ENCODE peak calls at places on chromosomes 5 and 9, in five cellular contexts. One of them, this sample, is unnamed.

GRCh38 chr9:86300701-86301100 is 18.4 kb upstream of the ISCA1 start:
- DNase-seq in NCI-H345: no peak
- DNase-seq in activated T-cell treated with anti-CD3 and anti-CD28 coated beads, Interleukin-2, amount 50 U/mL, for 4 hours: no peak
- DNase-seq in activated CD4-positive, alpha-beta T cell treated with anti-CD3 and anti-CD28 coated beads, Interleukin-2, amount 10 ng/mL, durations not matched to agents 7 days and 5 days: no peak
- DNase-seq in left ventricle myocardium superior: no peak
- DNase-seq in this sample: no peak

GRCh38 chr9:111966851-111967250 is 70.2 kb downstream of the UGCG start:
- DNase-seq in NCI-H345: peak; percentile 20
- DNase-seq in activated T-cell treated with anti-CD3 and anti-CD28 coated beads, Interleukin-2, amount 50 U/mL, for 4 hours: no peak
- DNase-seq in activated CD4-positive, alpha-beta T cell treated with anti-CD3 and anti-CD28 coated beads, Interleukin-2, amount 10 ng/mL, durations not matched to agents 7 days and 5 days: no peak
- DNase-seq in left ventricle myocardium superior: no peak
- DNase-seq in this sample: no peak

GRCh38 chr9:89317282-89317681 is 1.0 kb upstream of the SECISBP2 start:
- DNase-seq in NCI-H345: no peak
- DNase-seq in activated T-cell treated with anti-CD3 and anti-CD28 coated beads, Interleukin-2, amount 50 U/mL, for 4 hours: no peak
- DNase-seq in activated CD4-positive, alpha-beta T cell treated with anti-CD3 and anti-CD28 coated beads, Interleukin-2, amount 10 ng/mL, durations not matched to agents 7 days and 5 days: no peak
- DNase-seq in left ventricle myocardium superior: no peak
- DNase-seq in this sample: no peak

GRCh38 chr5:140632366-140633080 is 452 bp downstream of the CD14 start:
- DNase-seq in NCI-H345: peak; percentile 11
- DNase-seq in activated T-cell treated with anti-CD3 and anti-CD28 coated beads, Interleukin-2, amount 50 U/mL, for 4 hours: peak; percentile 32
- DNase-seq in activated CD4-positive, alpha-beta T cell treated with anti-CD3 and anti-CD28 coated beads, Interleukin-2, amount 10 ng/mL, durations not matched to agents 7 days and 5 days: peak; percentile 48
- DNase-seq in left ventricle myocardium superior: peak; percentile 74
- DNase-seq in this sample: no peak

GRCh38 chr9:18982246-18982589 is 50.8 kb downstream of the SAXO1 start:
- DNase-seq in NCI-H345: peak; percentile 23
- DNase-seq in activated T-cell treated with anti-CD3 and anti-CD28 coated beads, Interleukin-2, amount 50 U/mL, for 4 hours: no peak
- DNase-seq in activated CD4-positive, alpha-beta T cell treated with anti-CD3 and anti-CD28 coated beads, Interleukin-2, amount 10 ng/mL, durations not matched to agents 7 days and 5 days: no peak
- DNase-seq in left ventricle myocardium superior: no peak
- DNase-seq in this sample: peak; percentile 44

GRCh38 chr5:137921931-137922330 is 32.7 kb downstream of the PKD2L2 start:
- DNase-seq in NCI-H345: no peak
- DNase-seq in activated T-cell treated with anti-CD3 and anti-CD28 coated beads, Interleukin-2, amount 50 U/mL, for 4 hours: no peak
- DNase-seq in activated CD4-positive, alpha-beta T cell treated with anti-CD3 and anti-CD28 coated beads, Interleukin-2, amount 10 ng/mL, durations not matched to agents 7 days and 5 days: no peak
- DNase-seq in left ventricle myocardium superior: no peak
- DNase-seq in this sample: peak; percentile 41

GRCh38 chr9:126223798-126224531 is 102.7 kb upstream of the MVB12B start:
- DNase-seq in NCI-H345: no peak
- DNase-seq in activated T-cell treated with anti-CD3 and anti-CD28 coated beads, Interleukin-2, amount 50 U/mL, for 4 hours: no peak
- DNase-seq in activated CD4-positive, alpha-beta T cell treated with anti-CD3 and anti-CD28 coated beads, Interleukin-2, amount 10 ng/mL, durations not matched to agents 7 days and 5 days: no peak
- DNase-seq in left ventricle myocardium superior: no peak
- DNase-seq in this sample: no peak

GRCh38 chr5:180153099-180153498 is 55.9 kb downstream of the RASGEF1C start:
- DNase-seq in NCI-H345: no peak
- DNase-seq in activated T-cell treated with anti-CD3 and anti-CD28 coated beads, Interleukin-2, amount 50 U/mL, for 4 hours: no peak
- DNase-seq in activated CD4-positive, alpha-beta T cell treated with anti-CD3 and anti-CD28 coated beads, Interleukin-2, amount 10 ng/mL, durations not matched to agents 7 days and 5 days: no peak
- DNase-seq in left ventricle myocardium superior: no peak
- DNase-seq in this sample: no peak

GRCh38 chr9:132645306-132645705 is 24.5 kb downstream of the DDX31 start:
- DNase-seq in NCI-H345: no peak
- DNase-seq in activated T-cell treated with anti-CD3 and anti-CD28 coated beads, Interleukin-2, amount 50 U/mL, for 4 hours: no peak
- DNase-seq in activated CD4-positive, alpha-beta T cell treated with anti-CD3 and anti-CD28 coated beads, Interleukin-2, amount 10 ng/mL, durations not matched to agents 7 days and 5 days: no peak
- DNase-seq in left ventricle myocardium superior: no peak
- DNase-seq in this sample: no peak

GRCh38 chr9:122263699-122264349 is 816 bp downstream of the RBM18 start:
- DNase-seq in NCI-H345: no peak
- DNase-seq in activated T-cell treated with anti-CD3 and anti-CD28 coated beads, Interleukin-2, amount 50 U/mL, for 4 hours: no peak
- DNase-seq in activated CD4-positive, alpha-beta T cell treated with anti-CD3 and anti-CD28 coated beads, Interleukin-2, amount 10 ng/mL, durations not matched to agents 7 days and 5 days: peak; percentile 22
- DNase-seq in left ventricle myocardium superior: no peak
- DNase-seq in this sample: peak; percentile 5

GRCh38 chr9:88835038-88835466 is 156.2 kb upstream of the S1PR3 start:
- DNase-seq in NCI-H345: no peak
- DNase-seq in activated T-cell treated with anti-CD3 and anti-CD28 coated beads, Interleukin-2, amount 50 U/mL, for 4 hours: no peak
- DNase-seq in activated CD4-positive, alpha-beta T cell treated with anti-CD3 and anti-CD28 coated beads, Interleukin-2, amount 10 ng/mL, durations not matched to agents 7 days and 5 days: peak; percentile 41
- DNase-seq in left ventricle myocardium superior: peak; percentile 37
- DNase-seq in this sample: peak; percentile 22

GRCh38 chr5:62568800-62569432 is 9.7 kb upstream of the LRRC70 start:
- DNase-seq in NCI-H345: no peak
- DNase-seq in activated T-cell treated with anti-CD3 and anti-CD28 coated beads, Interleukin-2, amount 50 U/mL, for 4 hours: no peak
- DNase-seq in activated CD4-positive, alpha-beta T cell treated with anti-CD3 and anti-CD28 coated beads, Interleukin-2, amount 10 ng/mL, durations not matched to agents 7 days and 5 days: no peak
- DNase-seq in left ventricle myocardium superior: no peak
- DNase-seq in this sample: no peak

GRCh38 chr5:83538788-83539535 is 67.4 kb downstream of the VCAN start:
- DNase-seq in NCI-H345: no peak
- DNase-seq in activated T-cell treated with anti-CD3 and anti-CD28 coated beads, Interleukin-2, amount 50 U/mL, for 4 hours: no peak
- DNase-seq in activated CD4-positive, alpha-beta T cell treated with anti-CD3 and anti-CD28 coated beads, Interleukin-2, amount 10 ng/mL, durations not matched to agents 7 days and 5 days: no peak
- DNase-seq in left ventricle myocardium superior: no peak
- DNase-seq in this sample: no peak

GRCh38 chr5:157917909-157918809 is 59.2 kb upstream of the CLINT1 start:
- DNase-seq in NCI-H345: peak; percentile 53
- DNase-seq in activated T-cell treated with anti-CD3 and anti-CD28 coated beads, Interleukin-2, amount 50 U/mL, for 4 hours: peak; percentile 47
- DNase-seq in activated CD4-positive, alpha-beta T cell treated with anti-CD3 and anti-CD28 coated beads, Interleukin-2, amount 10 ng/mL, durations not matched to agents 7 days and 5 days: peak; percentile 66
- DNase-seq in left ventricle myocardium superior: peak; percentile 74
- DNase-seq in this sample: peak; percentile 92

GRCh38 chr5:37174928-37175327 is 74.2 kb downstream of the CPLANE1 start:
- DNase-seq in NCI-H345: no peak
- DNase-seq in activated T-cell treated with anti-CD3 and anti-CD28 coated beads, Interleukin-2, amount 50 U/mL, for 4 hours: no peak
- DNase-seq in activated CD4-positive, alpha-beta T cell treated with anti-CD3 and anti-CD28 coated beads, Interleukin-2, amount 10 ng/mL, durations not matched to agents 7 days and 5 days: no peak
- DNase-seq in left ventricle myocardium superior: no peak
- DNase-seq in this sample: no peak

GRCh38 chr5:110018509-110018908 is 328.8 kb downstream of the MAN2A1 start:
- DNase-seq in NCI-H345: no peak
- DNase-seq in activated T-cell treated with anti-CD3 and anti-CD28 coated beads, Interleukin-2, amount 50 U/mL, for 4 hours: no peak
- DNase-seq in activated CD4-positive, alpha-beta T cell treated with anti-CD3 and anti-CD28 coated beads, Interleukin-2, amount 10 ng/mL, durations not matched to agents 7 days and 5 days: no peak
- DNase-seq in left ventricle myocardium superior: no peak
- DNase-seq in this sample: no peak